ENCODE peak calls at places on chromosomes 5 and 9, in four cellular contexts. A is HepG2, N is GM12878, B is H1. O is an unnamed sample.

GRCh38 chr5:52554297-52554696 is 233.4 kb upstream of the ITGA1 start:
- DNase-seq in A (no peak), N (no peak), B (no peak), O (no peak)

GRCh38 chr5:122533825-122534224 is 221.8 kb downstream of the SNCAIP start:
- DNase-seq in A (no peak), N (no peak), B (no peak), O (no peak)

GRCh38 chr9:91060520-91061343 is 259.1 kb downstream of the SYK start:
- DNase-seq in A (peak; percentile 94), N (no peak), B (peak; percentile 8), O (no peak)

GRCh38 chr9:132752877-132753592 is 82.8 kb downstream of the GTF3C4 start:
- DNase-seq in A (no peak), N (no peak), B (no peak), O (no peak)

GRCh38 chr5:115386657-115387056 is 90.2 kb upstream of the CCDC112 start:
- DNase-seq in A (no peak), N (no peak), B (no peak), O (no peak)

GRCh38 chr9:79660615-79661014 is 88.8 kb downstream of the TLE4 start:
- DNase-seq in A (no peak), N (no peak), B (no peak), O (no peak)

GRCh38 chr5:456351-457194 is 13.6 kb downstream of the EXOC3 start:
- DNase-seq in A (no peak), N (no peak), B (no peak), O (no peak)

GRCh38 chr5:56414056-56414455 is 180.9 kb upstream of the ANKRD55 start:
- DNase-seq in A (no peak), N (no peak), B (no peak), O (no peak)

GRCh38 chr9:105833271-105833975 is 139.1 kb downstream of the TMEM38B start:
- DNase-seq in A (no peak), N (no peak), B (no peak), O (no peak)

GRCh38 chr9:121201045-121201737 is 478 bp downstream of the RAB14 start:
- DNase-seq in A (no peak), N (no peak), B (peak; percentile 64), O (no peak)

GRCh38 chr5:84113246-84114118 is 271.2 kb downstream of the EDIL3 start:
- DNase-seq in A (no peak), N (no peak), B (peak; percentile 45), O (no peak)

GRCh38 chr9:100505564-100506159 is 32.7 kb downstream of the TMEFF1 start:
- DNase-seq in A (peak; percentile 67), N (peak; percentile 16), B (peak; percentile 93), O (peak; percentile 68)

GRCh38 chr9:76621011-76621410 is 143.2 kb upstream of the PCA3 start:
- DNase-seq in A (no peak), N (no peak), B (no peak), O (no peak)

GRCh38 chr5:147208134-147208533 is 26.7 kb upstream of the STK32A start:
- DNase-seq in A (no peak), N (no peak), B (no peak), O (no peak)

GRCh38 chr5:73796164-73797141 is 170.5 kb downstream of the ARHGEF28 start:
- DNase-seq in A (peak; percentile 66), N (peak; percentile 40), B (no peak), O (no peak)

GRCh38 chr9:7613931-7614330 is 185.6 kb downstream of the DMAC1 start:
- DNase-seq in A (no peak), N (no peak), B (no peak), O (no peak)

GRCh38 chr9:27292646-27293045 is 4.3 kb downstream of the EQTN start:
- DNase-seq in A (no peak), N (no peak), B (no peak), O (no peak)

GRCh38 chr9:81377310-81377709 is 312.0 kb downstream of the TLE1 start:
- DNase-seq in A (no peak), N (no peak), B (no peak), O (no peak)

GRCh38 chr5:124790895-124791732 is 44.7 kb upstream of the ZNF608 start:
- DNase-seq in A (no peak), N (no peak), B (no peak), O (no peak)

GRCh38 chr5:156380846-156381245 is 53.9 kb downstream of the SGCD start:
- DNase-seq in A (no peak), N (no peak), B (no peak), O (no peak)

GRCh38 chr9:131585375-131585774 is 40.1 kb downstream of the PRRT1B start:
- DNase-seq in A (no peak), N (no peak), B (no peak), O (no peak)

GRCh38 chr9:134619983-134620612 is 21.5 kb upstream of the COL5A1 start:
- DNase-seq in A (no peak), N (no peak), B (peak; percentile 38), O (no peak)

GRCh38 chr5:16897284-16897704 is 38.8 kb downstream of the MYO10 start:
- DNase-seq in A (no peak), N (no peak), B (no peak), O (no peak)

GRCh38 chr9:19481971-19482404 is 73.2 kb downstream of the ACER2 start:
- DNase-seq in A (no peak), N (no peak), B (no peak), O (no peak)

DNA sequence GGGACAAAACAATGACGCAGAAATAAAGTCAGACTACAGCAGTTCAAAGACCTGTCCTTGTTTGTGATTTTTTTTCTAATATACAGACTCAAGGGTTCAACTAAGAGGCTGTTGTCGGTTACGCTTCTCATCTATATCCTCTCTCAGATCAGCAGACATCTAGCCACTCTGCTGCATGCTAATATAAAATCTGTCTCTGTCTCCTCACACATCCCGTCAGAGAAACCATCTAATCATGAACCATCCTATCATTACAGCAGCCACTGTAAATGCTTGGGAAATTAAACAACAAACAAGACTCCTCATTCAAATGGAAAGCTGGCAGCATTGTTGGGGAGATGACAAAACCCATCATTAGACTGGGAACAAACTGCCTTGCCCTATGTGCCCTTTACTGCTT is 94.9 kb downstream of the SEMA5A start:
- DNase-seq in A (no peak), N (no peak), B (no peak), O (no peak)
- TF ChIP-seq ZNF274 in A (no peak), N (no peak), B (no peak), O (no peak)

DNA sequence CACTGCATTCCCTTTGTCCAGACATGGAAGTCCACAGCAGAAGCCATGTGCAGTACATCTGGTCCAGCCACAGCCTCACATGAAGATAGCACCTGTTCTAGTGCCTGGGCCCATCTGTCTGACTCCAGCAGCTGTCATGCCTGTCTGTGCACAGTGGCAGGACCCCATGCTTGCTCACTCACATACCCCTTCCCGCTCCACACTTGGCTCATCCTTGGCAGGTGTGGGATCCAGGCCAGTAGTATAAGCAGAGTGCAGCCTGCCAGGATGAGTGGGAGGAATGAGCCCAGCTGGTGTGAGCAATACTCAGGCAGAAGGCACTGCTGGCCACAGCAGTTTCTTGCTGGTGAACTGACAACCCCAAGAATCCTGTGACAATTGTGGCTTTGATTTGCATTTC is 168.0 kb downstream of the PRDM9 start:
- DNase-seq in A (no peak), N (no peak), B (no peak), O (no peak)
- TF ChIP-seq SUZ12 in A (no peak), N (no peak), B (no peak), O (no peak)

GRCh38 chr9:486156-486555 is 271.5 kb downstream of the DOCK8 start:
- DNase-seq in A (no peak), N (no peak), B (no peak), O (no peak)
- TF ChIP-seq ZNF274 in A (no peak), N (no peak), B (no peak), O (no peak)

GRCh38 chr5:8184455-8185063 is 315.6 kb downstream of the MTRR start:
- DNase-seq in A (peak; percentile 20), N (no peak), B (peak; percentile 88), O (peak; percentile 51)
- TF ChIP-seq SUZ12 in A (no peak), N (no peak), B (no peak), O (no peak)

GRCh38 chr9:98851730-98852462 is 44.4 kb downstream of the GALNT12 start:
- DNase-seq in A (no peak), N (no peak), B (no peak), O (no peak)
- TF ChIP-seq ZNF274 in A (no peak), N (no peak), B (no peak), O (no peak)

GRCh38 chr5:149310947-149311675 is 34.2 kb upstream of the GRPEL2 start:
- DNase-seq in A (no peak), N (no peak), B (no peak), O (no peak)
- TF ChIP-seq SUZ12 in A (no peak), N (no peak), B (no peak), O (no peak)

O was measured in NT2/D1.